ENCODE peak calls at places on chromosomes 16 and 17, in eight cellular contexts. One of them, this sample, is unnamed.

GRCh38 chr16:4271176-4272113 is 1.4 kb downstream of the TFAP4 start:
- DNase-seq in hepatocyte: peak; percentile 95
- DNase-seq in fibroblast of lung: peak; percentile 94
- DNase-seq in astrocyte of the cerebellum: peak; percentile 75
- DNase-seq in heart right ventricle: peak; percentile 93
- DNase-seq in cardiac fibroblast: peak; percentile 93
- DNase-seq in tibial nerve: peak; percentile 82
- DNase-seq in lower leg skin: peak; percentile 98
- DNase-seq in this sample: peak; percentile 97

GRCh38 chr17:80248001-80248893 is 12.4 kb upstream of the RNF213 start:
- DNase-seq in hepatocyte: no peak
- DNase-seq in fibroblast of lung: no peak
- DNase-seq in astrocyte of the cerebellum: no peak
- DNase-seq in heart right ventricle: no peak
- DNase-seq in cardiac fibroblast: no peak
- DNase-seq in tibial nerve: no peak
- DNase-seq in lower leg skin: no peak
- DNase-seq in this sample: no peak

GRCh38 chr16:23182206-23182674 is 305 bp upstream of the SCNN1G start:
- DNase-seq in hepatocyte: peak; percentile 93
- DNase-seq in fibroblast of lung: peak; percentile 35
- DNase-seq in astrocyte of the cerebellum: no peak
- DNase-seq in heart right ventricle: peak; percentile 63
- DNase-seq in cardiac fibroblast: peak; percentile 56
- DNase-seq in tibial nerve: peak; percentile 35
- DNase-seq in lower leg skin: peak; percentile 94
- DNase-seq in this sample: peak; percentile 77

GRCh38 chr16:55042556-55043432 is 112.1 kb downstream of the IRX5 start:
- DNase-seq in hepatocyte: no peak
- DNase-seq in fibroblast of lung: no peak
- DNase-seq in astrocyte of the cerebellum: no peak
- DNase-seq in heart right ventricle: no peak
- DNase-seq in cardiac fibroblast: no peak
- DNase-seq in tibial nerve: no peak
- DNase-seq in lower leg skin: peak; percentile 40
- DNase-seq in this sample: no peak

GRCh38 chr17:35841505-35841904 is 27.2 kb downstream of the HEATR9 start:
- DNase-seq in hepatocyte: peak; percentile 17
- DNase-seq in fibroblast of lung: peak; percentile 8
- DNase-seq in astrocyte of the cerebellum: no peak
- DNase-seq in heart right ventricle: no peak
- DNase-seq in cardiac fibroblast: peak; percentile 60
- DNase-seq in tibial nerve: no peak
- DNase-seq in lower leg skin: no peak
- DNase-seq in this sample: no peak

GRCh38 chr17:34886831-34887230 is 74.4 kb downstream of the CCT6B start:
- DNase-seq in hepatocyte: no peak
- DNase-seq in fibroblast of lung: no peak
- DNase-seq in astrocyte of the cerebellum: no peak
- DNase-seq in heart right ventricle: no peak
- DNase-seq in cardiac fibroblast: no peak
- DNase-seq in tibial nerve: no peak
- DNase-seq in lower leg skin: peak; percentile 28
- DNase-seq in this sample: peak; percentile 95

GRCh38 chr16:85929259-85929704 is 30.3 kb downstream of the IRF8 start:
- DNase-seq in hepatocyte: no peak
- DNase-seq in fibroblast of lung: no peak
- DNase-seq in astrocyte of the cerebellum: no peak
- DNase-seq in heart right ventricle: no peak
- DNase-seq in cardiac fibroblast: no peak
- DNase-seq in tibial nerve: no peak
- DNase-seq in lower leg skin: no peak
- DNase-seq in this sample: no peak

GRCh38 chr16:21104124-21104860 is 46.4 kb downstream of the DNAH3 start:
- DNase-seq in hepatocyte: no peak
- DNase-seq in fibroblast of lung: peak; percentile 90
- DNase-seq in astrocyte of the cerebellum: peak; percentile 66
- DNase-seq in heart right ventricle: peak; percentile 13
- DNase-seq in cardiac fibroblast: peak; percentile 61
- DNase-seq in tibial nerve: no peak
- DNase-seq in lower leg skin: peak; percentile 21
- DNase-seq in this sample: no peak

DNA sequence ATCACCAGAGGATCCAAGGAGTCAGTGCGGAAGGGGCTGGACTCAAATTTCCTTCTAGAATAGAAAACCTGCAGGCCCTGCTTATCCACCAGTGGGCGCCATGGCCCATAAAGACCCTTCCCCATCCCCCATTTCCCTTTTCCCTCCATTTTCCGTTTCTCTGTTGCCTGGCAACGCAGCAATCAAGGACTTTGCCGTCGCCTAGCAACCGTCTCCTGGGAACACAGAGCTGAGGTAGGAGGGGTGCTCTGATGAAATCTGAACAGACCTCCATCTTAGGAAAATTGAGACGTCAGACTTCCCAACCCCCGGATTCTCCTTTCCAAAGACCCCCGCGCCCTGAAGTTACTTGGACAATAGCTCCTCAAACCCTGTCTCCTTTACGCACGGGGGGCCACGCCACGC is 5.7 kb downstream of the DLG4 start:
- DNase-seq in hepatocyte: peak; percentile 92
- DNase-seq in fibroblast of lung: peak; percentile 77
- DNase-seq in astrocyte of the cerebellum: peak; percentile 49
- DNase-seq in heart right ventricle: peak; percentile 78
- DNase-seq in cardiac fibroblast: peak; percentile 85
- DNase-seq in tibial nerve: peak; percentile 55
- DNase-seq in lower leg skin: peak; percentile 91
- DNase-seq in this sample: peak; percentile 78
- TF ChIP-seq CTCF in hepatocyte: peak; percentile 57
- TF ChIP-seq CTCF in fibroblast of lung: peak; percentile 26
- TF ChIP-seq CTCF in astrocyte of the cerebellum: peak; percentile 70
- TF ChIP-seq CTCF in heart right ventricle: peak; percentile 46
- TF ChIP-seq CTCF in cardiac fibroblast: peak; percentile 44
- TF ChIP-seq CTCF in tibial nerve: no peak
- TF ChIP-seq CTCF in lower leg skin: no peak
- TF ChIP-seq CTCF in this sample: peak; percentile 50

GRCh38 chr17:47660064-47660492 is 10.4 kb downstream of the KPNB1 start:
- DNase-seq in hepatocyte: no peak
- DNase-seq in fibroblast of lung: no peak
- DNase-seq in astrocyte of the cerebellum: no peak
- DNase-seq in heart right ventricle: no peak
- DNase-seq in cardiac fibroblast: no peak
- DNase-seq in tibial nerve: no peak
- DNase-seq in lower leg skin: no peak
- DNase-seq in this sample: peak; percentile 42
- TF ChIP-seq CTCF in hepatocyte: no peak
- TF ChIP-seq CTCF in fibroblast of lung: no peak
- TF ChIP-seq CTCF in astrocyte of the cerebellum: no peak
- TF ChIP-seq CTCF in heart right ventricle: no peak
- TF ChIP-seq CTCF in cardiac fibroblast: no peak
- TF ChIP-seq CTCF in tibial nerve: no peak
- TF ChIP-seq CTCF in lower leg skin: no peak
- TF ChIP-seq CTCF in this sample: no peak

GRCh38 chr17:8412089-8412488 is 14.5 kb upstream of the RNF222 start:
- DNase-seq in hepatocyte: no peak
- DNase-seq in fibroblast of lung: no peak
- DNase-seq in astrocyte of the cerebellum: no peak
- DNase-seq in heart right ventricle: no peak
- DNase-seq in cardiac fibroblast: no peak
- DNase-seq in tibial nerve: no peak
- DNase-seq in lower leg skin: peak; percentile 8
- DNase-seq in this sample: peak; percentile 20

GRCh38 chr17:8409966-8410881 is 12.6 kb upstream of the RNF222 start:
- DNase-seq in hepatocyte: peak; percentile 91
- DNase-seq in fibroblast of lung: peak; percentile 68
- DNase-seq in astrocyte of the cerebellum: peak; percentile 79
- DNase-seq in heart right ventricle: peak; percentile 90
- DNase-seq in cardiac fibroblast: peak; percentile 87
- DNase-seq in tibial nerve: peak; percentile 89
- DNase-seq in lower leg skin: peak; percentile 97
- DNase-seq in this sample: peak; percentile 77

GRCh38 chr17:8413321-8413720 is 15.7 kb upstream of the RNF222 start:
- DNase-seq in hepatocyte: no peak
- DNase-seq in fibroblast of lung: no peak
- DNase-seq in astrocyte of the cerebellum: no peak
- DNase-seq in heart right ventricle: no peak
- DNase-seq in cardiac fibroblast: no peak
- DNase-seq in tibial nerve: no peak
- DNase-seq in lower leg skin: no peak
- DNase-seq in this sample: no peak

GRCh38 chr17:8408371-8408770 is 10.7 kb upstream of the RNF222 start:
- DNase-seq in hepatocyte: no peak
- DNase-seq in fibroblast of lung: no peak
- DNase-seq in astrocyte of the cerebellum: no peak
- DNase-seq in heart right ventricle: no peak
- DNase-seq in cardiac fibroblast: no peak
- DNase-seq in tibial nerve: no peak
- DNase-seq in lower leg skin: peak; percentile 83
- DNase-seq in this sample: no peak

DNA sequence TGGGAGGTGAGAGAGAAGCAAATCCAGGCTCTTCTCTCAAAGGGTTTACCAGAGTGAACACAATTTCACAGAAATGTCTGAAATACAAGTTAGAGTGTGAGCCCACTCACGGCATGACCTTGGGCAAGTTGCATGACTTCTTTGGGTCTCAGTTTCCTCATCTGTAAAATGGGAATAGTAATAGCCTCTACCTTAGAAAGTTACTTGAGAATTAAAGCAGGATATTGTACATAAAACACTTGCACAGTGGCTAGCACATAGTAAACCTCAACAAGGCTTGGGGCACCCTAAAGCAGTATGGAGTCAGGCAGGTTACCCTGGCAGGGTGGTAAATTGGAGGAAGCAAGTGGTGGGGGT is 13.2 kb upstream of the RNF222 start:
- DNase-seq in hepatocyte: no peak
- DNase-seq in fibroblast of lung: no peak
- DNase-seq in astrocyte of the cerebellum: no peak
- DNase-seq in heart right ventricle: no peak
- DNase-seq in cardiac fibroblast: no peak
- DNase-seq in tibial nerve: no peak
- DNase-seq in lower leg skin: no peak
- DNase-seq in this sample: no peak
- TF ChIP-seq CTCF in hepatocyte: no peak
- TF ChIP-seq CTCF in fibroblast of lung: no peak
- TF ChIP-seq CTCF in astrocyte of the cerebellum: no peak
- TF ChIP-seq CTCF in heart right ventricle: no peak
- TF ChIP-seq CTCF in cardiac fibroblast: no peak
- TF ChIP-seq CTCF in tibial nerve: no peak
- TF ChIP-seq CTCF in lower leg skin: no peak
- TF ChIP-seq CTCF in this sample: no peak

GRCh38 chr17:2395258-2396170 is 5.3 kb downstream of the MNT start:
- DNase-seq in hepatocyte: peak; percentile 78
- DNase-seq in fibroblast of lung: peak; percentile 36
- DNase-seq in astrocyte of the cerebellum: no peak
- DNase-seq in heart right ventricle: no peak
- DNase-seq in cardiac fibroblast: peak; percentile 58
- DNase-seq in tibial nerve: no peak
- DNase-seq in lower leg skin: no peak
- DNase-seq in this sample: peak; percentile 35
- TF ChIP-seq CTCF in hepatocyte: peak; percentile 12
- TF ChIP-seq CTCF in fibroblast of lung: no peak
- TF ChIP-seq CTCF in astrocyte of the cerebellum: no peak
- TF ChIP-seq CTCF in heart right ventricle: no peak
- TF ChIP-seq CTCF in cardiac fibroblast: peak; percentile 4
- TF ChIP-seq CTCF in tibial nerve: no peak
- TF ChIP-seq CTCF in lower leg skin: no peak
- TF ChIP-seq CTCF in this sample: no peak

DNA sequence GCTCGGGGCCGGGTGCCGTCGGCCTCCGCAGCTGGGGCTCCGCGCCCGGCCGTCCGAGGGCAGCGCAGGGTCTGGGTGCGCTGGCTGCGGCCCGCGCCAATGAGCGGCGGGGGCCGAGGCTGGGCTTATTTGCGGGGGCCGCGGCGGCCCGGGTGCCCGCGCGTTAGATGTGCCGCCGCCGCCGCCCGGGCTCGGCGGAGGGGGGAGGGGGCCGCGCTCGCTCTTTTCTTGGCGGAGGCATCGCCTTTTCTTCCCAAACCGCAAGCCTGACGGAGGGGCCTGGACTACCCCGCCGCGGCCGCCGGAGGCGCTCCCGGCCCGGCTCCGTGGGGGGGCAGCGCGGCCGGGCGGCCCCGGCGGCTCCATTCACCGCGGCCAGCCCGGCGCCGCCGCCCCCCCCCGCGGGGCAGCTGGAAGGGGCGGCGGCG is at the start of gene NOTUM:
- DNase-seq in hepatocyte: peak; percentile 73
- DNase-seq in fibroblast of lung: peak; percentile 29
- DNase-seq in astrocyte of the cerebellum: no peak
- DNase-seq in heart right ventricle: no peak
- DNase-seq in cardiac fibroblast: no peak
- DNase-seq in tibial nerve: no peak
- DNase-seq in lower leg skin: no peak
- DNase-seq in this sample: peak; percentile 56
- TF ChIP-seq CTCF in hepatocyte: no peak
- TF ChIP-seq CTCF in fibroblast of lung: no peak
- TF ChIP-seq CTCF in astrocyte of the cerebellum: no peak
- TF ChIP-seq CTCF in heart right ventricle: peak; percentile 16
- TF ChIP-seq CTCF in cardiac fibroblast: peak; percentile 26
- TF ChIP-seq CTCF in tibial nerve: peak; percentile 35
- TF ChIP-seq CTCF in lower leg skin: no peak
- TF ChIP-seq CTCF in this sample: no peak

GRCh38 chr17:40301315-40301714 is 7.7 kb upstream of the RARA start:
- DNase-seq in hepatocyte: no peak
- DNase-seq in fibroblast of lung: no peak
- DNase-seq in astrocyte of the cerebellum: no peak
- DNase-seq in heart right ventricle: no peak
- DNase-seq in cardiac fibroblast: no peak
- DNase-seq in tibial nerve: no peak
- DNase-seq in lower leg skin: peak; percentile 54
- DNase-seq in this sample: peak; percentile 45
- TF ChIP-seq CTCF in hepatocyte: peak; percentile 49
- TF ChIP-seq CTCF in fibroblast of lung: no peak
- TF ChIP-seq CTCF in astrocyte of the cerebellum: no peak
- TF ChIP-seq CTCF in heart right ventricle: peak; percentile 44
- TF ChIP-seq CTCF in cardiac fibroblast: no peak
- TF ChIP-seq CTCF in tibial nerve: no peak
- TF ChIP-seq CTCF in lower leg skin: no peak
- TF ChIP-seq CTCF in this sample: no peak

GRCh38 chr17:1727876-1728630 is 3.5 kb downstream of the WDR81 start:
- DNase-seq in hepatocyte: no peak
- DNase-seq in fibroblast of lung: no peak
- DNase-seq in astrocyte of the cerebellum: no peak
- DNase-seq in heart right ventricle: no peak
- DNase-seq in cardiac fibroblast: no peak
- DNase-seq in tibial nerve: no peak
- DNase-seq in lower leg skin: no peak
- DNase-seq in this sample: no peak
- TF ChIP-seq CTCF in hepatocyte: no peak
- TF ChIP-seq CTCF in fibroblast of lung: no peak
- TF ChIP-seq CTCF in astrocyte of the cerebellum: no peak
- TF ChIP-seq CTCF in heart right ventricle: no peak
- TF ChIP-seq CTCF in cardiac fibroblast: no peak
- TF ChIP-seq CTCF in tibial nerve: no peak
- TF ChIP-seq CTCF in lower leg skin: no peak
- TF ChIP-seq CTCF in this sample: no peak

This sample was measured in NB4.